ENCODE peak calls at places on chromosomes 3 and 15, in six cellular contexts. S, G, I, Y, X and W are unnamed samples.

GRCh38 chr15:88648357-88649214 is 9.8 kb downstream of the ISG20 start:
- DNase-seq in S (no peak), G (peak), I (peak), Y (no peak), X (no peak), W (no peak)

GRCh38 chr15:98938105-98938417 is 69.5 kb downstream of the PGPEP1L start:
- DNase-seq in S (no peak), G (no peak), I (no peak), Y (no peak), X (no peak), W (no peak)

GRCh38 chr3:105791919-105792786 is 76.7 kb downstream of the CBLB start:
- DNase-seq in S (peak), G (peak), I (peak), Y (peak), X (no peak), W (peak)

GRCh38 chr3:12998648-12999047 is 74.6 kb downstream of the IQSEC1 start:
- DNase-seq in S (no peak), G (no peak), I (no peak), Y (no peak), X (no peak), W (no peak)

GRCh38 chr3:142577701-142578308 is 728 bp downstream of the ATR start:
- DNase-seq in S (no peak), G (peak), I (peak), Y (peak), X (no peak), W (peak)

GRCh38 chr3:97070302-97070701 is 255.9 kb downstream of the EPHA6 start:
- DNase-seq in S (no peak), G (no peak), I (no peak), Y (no peak), X (no peak), W (no peak)

GRCh38 chr3:126105691-126106187 is 21.8 kb upstream of the SLC41A3 start:
- DNase-seq in S (no peak), G (no peak), I (no peak), Y (no peak), X (no peak), W (no peak)

GRCh38 chr3:126342211-126342610 is 15.0 kb downstream of the KLF15 start:
- DNase-seq in S (no peak), G (no peak), I (no peak), Y (no peak), X (no peak), W (no peak)

GRCh38 chr15:70835826-70836225 is 18.1 kb downstream of the LARP6 start:
- DNase-seq in S (no peak), G (no peak), I (no peak), Y (no peak), X (no peak), W (no peak)

GRCh38 chr15:80531388-80532184 is 127.4 kb downstream of the ARNT2 start:
- DNase-seq in S (no peak), G (peak), I (no peak), Y (peak), X (no peak), W (no peak)

GRCh38 chr3:102195198-102195948 is 239.4 kb upstream of the ZPLD1 start:
- DNase-seq in S (no peak), G (no peak), I (peak), Y (no peak), X (no peak), W (no peak)

GRCh38 chr15:43514241-43515057 is 3.0 kb upstream of the MAP1A start:
- DNase-seq in S (peak), G (peak), I (no peak), Y (peak), X (peak), W (no peak)

GRCh38 chr15:78067328-78068241 is 9.9 kb downstream of the TBC1D2B start:
- DNase-seq in S (no peak), G (no peak), I (no peak), Y (no peak), X (no peak), W (no peak)

GRCh38 chr3:22245122-22245521 is 494.1 kb upstream of the ZNF385D start:
- DNase-seq in S (peak), G (peak), I (peak), Y (peak), X (no peak), W (peak)

GRCh38 chr15:58748787-58749531 is 548 bp downstream of the ADAM10 start:
- DNase-seq in S (no peak), G (peak), I (peak), Y (peak), X (peak), W (peak)

GRCh38 chr3:86794336-86795065 is 196.4 kb downstream of the VGLL3 start:
- DNase-seq in S (no peak), G (peak), I (no peak), Y (peak), X (no peak), W (peak)

GRCh38 chr15:77541421-77542181 is 91.1 kb downstream of the LINGO1 start:
- DNase-seq in S (peak), G (peak), I (no peak), Y (peak), X (no peak), W (no peak)

GRCh38 chr3:33355611-33356010 is 78.4 kb downstream of the FBXL2 start:
- DNase-seq in S (no peak), G (peak), I (peak), Y (peak), X (no peak), W (peak)

GRCh38 chr15:89628301-89628700 is 27.0 kb downstream of the KIF7 start:
- DNase-seq in S (no peak), G (no peak), I (no peak), Y (no peak), X (no peak), W (no peak)

GRCh38 chr15:89799011-89799924 is 15.4 kb downstream of the ANPEP start:
- DNase-seq in S (no peak), G (no peak), I (no peak), Y (no peak), X (no peak), W (no peak)

GRCh38 chr3:152159328-152159727 is 109.4 kb upstream of the MBNL1 start:
- DNase-seq in S (no peak), G (peak), I (no peak), Y (peak), X (no peak), W (peak)

GRCh38 chr15:68389936-68390790 is 41.8 kb downstream of the ITGA11 start:
- DNase-seq in S (no peak), G (peak), I (peak), Y (peak), X (no peak), W (peak)

GRCh38 chr15:58467722-58468436 is 36.1 kb downstream of the LIPC start:
- DNase-seq in S (no peak), G (no peak), I (no peak), Y (no peak), X (no peak), W (no peak)

GRCh38 chr3:63279000-63279366 is 875 bp downstream of the SYNPR start:
- DNase-seq in S (no peak), G (no peak), I (no peak), Y (no peak), X (no peak), W (no peak)

GRCh38 chr3:113117511-113118302 is 93.7 kb upstream of the BOC start:
- DNase-seq in S (no peak), G (peak), I (no peak), Y (peak), X (no peak), W (peak)

GRCh38 chr3:157119369-157119951 is 40.5 kb downstream of the CCNL1 start:
- DNase-seq in S (no peak), G (no peak), I (no peak), Y (no peak), X (no peak), W (no peak)

GRCh38 chr3:139797724-139798343 is 120.1 kb upstream of the NMNAT3 start:
- DNase-seq in S (no peak), G (peak), I (peak), Y (peak), X (peak), W (peak)

GRCh38 chr3:188905991-188906635 is 265.7 kb upstream of the TPRG1 start:
- DNase-seq in S (no peak), G (no peak), I (no peak), Y (no peak), X (no peak), W (no peak)

GRCh38 chr15:83380682-83381081 is 66.5 kb upstream of the SH3GL3 start:
- DNase-seq in S (no peak), G (peak), I (peak), Y (peak), X (peak), W (peak)
- TF ChIP-seq CTCF in S (no peak), G (peak), I (peak), Y (peak), X (peak), W (peak)

GRCh38 chr3:46406440-46406785 is 453 bp downstream of the CCR5AS start:
- DNase-seq in S (no peak), G (no peak), I (no peak), Y (no peak), X (no peak), W (no peak)
- H3K27ac ChIP-seq in S (peak), G (no peak), I (no peak), Y (peak), X (no peak), W (no peak)

GRCh38 chr3:99818818-99819217 is 1.2 kb downstream of the CMSS1 start:
- DNase-seq in S (no peak), G (no peak), I (no peak), Y (no peak), X (peak), W (no peak)

GRCh38 chr3:99817047-99817436 is 620 bp upstream of the CMSS1 start:
- DNase-seq in S (no peak), G (no peak), I (no peak), Y (no peak), X (no peak), W (no peak)

DNA sequence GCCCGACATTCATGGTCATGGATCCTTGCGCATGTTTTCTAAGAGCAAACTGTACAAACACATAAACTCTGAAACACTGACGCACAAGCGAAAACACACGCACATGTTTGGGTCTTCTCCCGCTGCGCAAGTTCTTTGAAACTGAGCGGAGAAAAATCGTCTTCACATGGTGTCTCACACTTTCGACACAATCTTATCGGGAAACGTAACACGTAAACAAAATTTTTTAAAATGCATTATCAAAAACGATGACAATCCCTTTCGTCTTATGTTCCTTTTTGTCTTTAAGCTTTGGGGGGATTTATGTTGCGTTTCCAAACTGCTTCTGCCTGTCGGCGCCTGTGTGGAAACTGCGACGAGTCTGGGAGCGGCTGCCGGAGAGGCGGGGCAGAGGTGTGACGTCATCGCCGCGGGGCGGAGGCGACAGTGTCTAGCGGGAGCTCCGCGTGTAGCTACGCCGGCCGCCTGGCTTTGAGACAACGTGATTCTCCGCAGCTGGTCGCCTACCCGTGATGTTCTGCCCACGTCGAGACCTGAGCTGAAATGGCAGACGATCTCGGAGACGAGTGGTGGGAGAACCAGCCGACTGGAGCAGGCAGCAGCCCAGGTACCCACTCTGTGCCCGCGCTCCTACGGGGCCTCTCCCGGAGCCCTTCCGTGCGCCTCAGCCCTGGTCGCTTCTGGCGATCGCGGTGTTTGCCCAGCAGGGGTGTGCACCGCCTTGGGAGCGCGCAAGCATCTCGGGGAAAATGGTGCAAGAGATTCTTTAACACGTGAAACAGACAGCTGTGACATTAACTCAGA is at the start of gene CMSS1:
- DNase-seq in S (peak), G (peak), I (peak), Y (peak), X (peak), W (peak)
- TF ChIP-seq CTCF in S (peak), G (peak), I (no peak), Y (peak), X (peak), W (peak)

GRCh38 chr3:127784865-127785710 is 37.2 kb downstream of the MGLL start:
- DNase-seq in S (no peak), G (no peak), I (no peak), Y (no peak), X (no peak), W (no peak)
- H3K27ac ChIP-seq in S (no peak), G (peak), I (no peak), Y (no peak), X (no peak), W (no peak)

GRCh38 chr3:151067158-151067557 is 18.3 kb upstream of the MED12L start:
- DNase-seq in S (no peak), G (peak), I (no peak), Y (peak), X (peak), W (no peak)
- TF ChIP-seq CTCF in S (no peak), G (no peak), I (no peak), Y (peak), X (peak), W (no peak)

DNA sequence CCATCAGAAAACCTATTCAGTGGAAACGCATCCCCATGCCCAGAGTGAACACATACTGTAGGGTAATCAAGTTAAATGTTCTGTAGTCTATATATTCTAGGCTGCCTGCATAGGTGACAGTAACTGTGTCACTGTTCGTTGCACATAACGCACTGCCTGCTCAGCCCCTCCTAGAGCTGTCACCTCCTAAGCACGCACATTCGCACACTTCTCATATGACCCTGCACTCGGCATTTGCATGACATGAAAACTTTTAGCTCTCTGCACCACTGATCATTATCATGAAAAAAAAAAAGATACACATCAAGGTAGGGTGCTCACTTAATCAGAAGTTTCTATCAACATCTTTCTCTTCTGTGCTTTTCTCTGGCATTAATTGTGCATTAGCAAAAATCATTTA is 63.1 kb downstream of the MEIS2 start:
- DNase-seq in S (no peak), G (no peak), I (no peak), Y (no peak), X (no peak), W (no peak)
- H3K27ac ChIP-seq in S (no peak), G (no peak), I (no peak), Y (peak), X (no peak), W (no peak)

GRCh38 chr3:15693340-15693739 is 91.8 kb downstream of the BTD start:
- DNase-seq in S (no peak), G (no peak), I (no peak), Y (peak), X (no peak), W (no peak)
- TF ChIP-seq CTCF in S (no peak), G (no peak), I (no peak), Y (no peak), X (no peak), W (peak)

GRCh38 chr3:123618768-123619484 is 34.1 kb upstream of the HACD2 start:
- DNase-seq in S (peak), G (peak), I (peak), Y (peak), X (peak), W (no peak)
- H3K27ac ChIP-seq in S (no peak), G (peak), I (no peak), Y (no peak), X (no peak), W (no peak)

GRCh38 chr15:63827113-63827512 is 6.6 kb downstream of the HERC1 start:
- DNase-seq in S (no peak), G (no peak), I (no peak), Y (no peak), X (no peak), W (no peak)

GRCh38 chr15:63824570-63824969 is 9.2 kb downstream of the HERC1 start:
- DNase-seq in S (no peak), G (no peak), I (no peak), Y (no peak), X (no peak), W (no peak)

GRCh38 chr15:63823253-63823844 is 10.4 kb downstream of the HERC1 start:
- DNase-seq in S (no peak), G (no peak), I (no peak), Y (no peak), X (no peak), W (no peak)

GRCh38 chr15:63830113-63830512 is 3.6 kb downstream of the HERC1 start:
- DNase-seq in S (no peak), G (no peak), I (no peak), Y (no peak), X (no peak), W (no peak)

GRCh38 chr15:63826513-63826912 is 7.2 kb downstream of the HERC1 start:
- DNase-seq in S (no peak), G (peak), I (no peak), Y (peak), X (peak), W (peak)
- TF ChIP-seq CTCF in S (no peak), G (no peak), I (no peak), Y (peak), X (peak), W (peak)

GRCh38 chr3:187721055-187721454 is 18.7 kb upstream of the RTP2 start:
- DNase-seq in S (no peak), G (no peak), I (no peak), Y (no peak), X (no peak), W (no peak)

GRCh38 chr3:187720337-187720670 is 17.9 kb upstream of the RTP2 start:
- DNase-seq in S (no peak), G (no peak), I (no peak), Y (no peak), X (no peak), W (no peak)

GRCh38 chr3:187717572-187717971 is 15.2 kb upstream of the RTP2 start:
- DNase-seq in S (no peak), G (peak), I (no peak), Y (peak), X (no peak), W (no peak)

GRCh38 chr3:187718802-187719201 is 16.4 kb upstream of the RTP2 start:
- DNase-seq in S (no peak), G (no peak), I (no peak), Y (no peak), X (no peak), W (no peak)

GRCh38 chr3:187719628-187720336 is 17.4 kb upstream of the RTP2 start:
- DNase-seq in S (no peak), G (no peak), I (no peak), Y (peak), X (no peak), W (no peak)
- H3K27ac ChIP-seq in S (no peak), G (no peak), I (no peak), Y (no peak), X (no peak), W (no peak)